ENCODE peak calls at places on chromosome 11, in four cellular contexts. One of them, this sample, is unnamed.

GRCh38 chr11:78022397-78023396 is at the start of gene KCTD14:
- DNase-seq in RWPE2: peak; percentile 65
- DNase-seq in cardiac fibroblast: peak; percentile 11
- DNase-seq in GM12892: no peak
- DNase-seq in this sample: peak; percentile 29

GRCh38 chr11:17459211-17459610 is 17.4 kb downstream of the ABCC8 start:
- DNase-seq in RWPE2: no peak
- DNase-seq in GM12892: no peak
- DNase-seq in cardiac fibroblast: no peak
- DNase-seq in this sample: no peak

GRCh38 chr11:134592391-134592990 is 180.4 kb upstream of the B3GAT1 start:
- DNase-seq in RWPE2: no peak
- DNase-seq in GM12892: no peak
- DNase-seq in cardiac fibroblast: no peak
- DNase-seq in this sample: no peak

GRCh38 chr11:44133335-44133946 is 38.0 kb downstream of the EXT2 start:
- DNase-seq in RWPE2: no peak
- DNase-seq in GM12892: no peak
- DNase-seq in cardiac fibroblast: peak; percentile 68
- DNase-seq in this sample: peak; percentile 42

GRCh38 chr11:68890490-68891231 is 13.0 kb downstream of the MRPL21 start:
- DNase-seq in cardiac fibroblast: peak; percentile 91
- DNase-seq in GM12892: no peak
- DNase-seq in RWPE2: no peak
- DNase-seq in this sample: no peak

GRCh38 chr11:119041821-119042514 is 11.3 kb upstream of the SLC37A4 start:
- DNase-seq in GM12892: no peak
- DNase-seq in cardiac fibroblast: peak; percentile 29
- DNase-seq in RWPE2: no peak
- DNase-seq in this sample: peak; percentile 33

GRCh38 chr11:129458756-129459535 is 83.3 kb downstream of the BARX2 start:
- DNase-seq in RWPE2: no peak
- DNase-seq in GM12892: no peak
- DNase-seq in cardiac fibroblast: no peak
- DNase-seq in this sample: peak; percentile 57

GRCh38 chr11:123475478-123475877 is 45.4 kb downstream of the GRAMD1B start:
- DNase-seq in cardiac fibroblast: peak; percentile 66
- DNase-seq in RWPE2: no peak
- DNase-seq in GM12892: no peak
- DNase-seq in this sample: peak; percentile 22

GRCh38 chr11:93072236-93072635 is 102.8 kb downstream of the MTNR1B start:
- DNase-seq in cardiac fibroblast: no peak
- DNase-seq in RWPE2: no peak
- DNase-seq in GM12892: no peak
- DNase-seq in this sample: no peak

GRCh38 chr11:24496728-24497396 is at the start of gene LUZP2:
- DNase-seq in GM12892: no peak
- DNase-seq in cardiac fibroblast: peak; percentile 18
- DNase-seq in RWPE2: peak; percentile 42
- DNase-seq in this sample: peak; percentile 50

GRCh38 chr11:10388096-10388495 is 67.0 kb upstream of the AMPD3 start:
- DNase-seq in RWPE2: no peak
- DNase-seq in cardiac fibroblast: no peak
- DNase-seq in GM12892: no peak
- DNase-seq in this sample: peak; percentile 48

GRCh38 chr11:120793806-120794479 is 230.0 kb upstream of the TBCEL start:
- DNase-seq in RWPE2: no peak
- DNase-seq in cardiac fibroblast: no peak
- DNase-seq in GM12892: no peak
- DNase-seq in this sample: no peak

GRCh38 chr11:32478277-32478731 is 43.0 kb upstream of the WT1 start:
- DNase-seq in cardiac fibroblast: peak; percentile 28
- DNase-seq in RWPE2: no peak
- DNase-seq in GM12892: no peak
- DNase-seq in this sample: no peak

GRCh38 chr11:87176044-87176443 is 138.3 kb downstream of the TMEM135 start:
- DNase-seq in RWPE2: peak; percentile 30
- DNase-seq in cardiac fibroblast: no peak
- DNase-seq in GM12892: no peak
- DNase-seq in this sample: peak; percentile 35

GRCh38 chr11:45774023-45774655 is 30.8 kb upstream of the SLC35C1 start:
- DNase-seq in GM12892: no peak
- DNase-seq in cardiac fibroblast: no peak
- DNase-seq in RWPE2: no peak
- DNase-seq in this sample: no peak

GRCh38 chr11:12269446-12270214 is 107.7 kb upstream of the PARVA start:
- DNase-seq in cardiac fibroblast: no peak
- DNase-seq in GM12892: no peak
- DNase-seq in RWPE2: no peak
- DNase-seq in this sample: no peak

GRCh38 chr11:26849009-26849408 is 127.1 kb upstream of the SLC5A12 start:
- DNase-seq in cardiac fibroblast: peak; percentile 17
- DNase-seq in RWPE2: no peak
- DNase-seq in GM12892: no peak
- DNase-seq in this sample: peak; percentile 15

GRCh38 chr11:67732045-67732787 is 57.8 kb upstream of the ALDH3B2 start:
- DNase-seq in RWPE2: no peak
- DNase-seq in cardiac fibroblast: no peak
- DNase-seq in GM12892: peak; percentile 15
- DNase-seq in this sample: no peak

GRCh38 chr11:17197431-17197898 is 10.3 kb downstream of the PIK3C2A start:
- DNase-seq in RWPE2: no peak
- DNase-seq in cardiac fibroblast: peak; percentile 49
- DNase-seq in GM12892: no peak
- DNase-seq in this sample: peak; percentile 57

GRCh38 chr11:134069996-134070845 is 1.3 kb downstream of the JAM3 start:
- DNase-seq in GM12892: no peak
- DNase-seq in RWPE2: no peak
- DNase-seq in cardiac fibroblast: no peak
- DNase-seq in this sample: no peak

GRCh38 chr11:74366576-74366975 is 31.7 kb downstream of the PGM2L1 start:
- DNase-seq in GM12892: no peak
- DNase-seq in cardiac fibroblast: peak; percentile 83
- DNase-seq in RWPE2: no peak
- DNase-seq in this sample: no peak